ENCODE peak calls at places on chromosomes 6 and 20, in seven cellular contexts. K, M, I, O, X, F and U are unnamed samples.

GRCh38 chr6:100484474-100484873 is 19.8 kb upstream of the SIM1 start:
- DNase-seq in O (no peak), M (no peak), X (no peak), I (no peak), F (no peak), K (no peak), U (no peak)

GRCh38 chr6:72784581-72784980 is 162.7 kb downstream of the KCNQ5 start:
- DNase-seq in X (no peak), M (peak), I (no peak), F (no peak), K (no peak), O (peak), U (no peak)

GRCh38 chr20:2314759-2315439 is 19.1 kb downstream of the TGM3 start:
- DNase-seq in X (no peak), O (peak), M (peak), F (no peak), I (no peak), K (no peak), U (no peak)

GRCh38 chr6:155850408-155850841 is 394.8 kb upstream of the NOX3 start:
- DNase-seq in O (peak), F (no peak), K (no peak), I (no peak), X (no peak), M (peak), U (no peak)

GRCh38 chr20:50116368-50116999 is 3.5 kb upstream of the UBE2V1 start:
- DNase-seq in I (no peak), X (no peak), O (no peak), F (no peak), K (no peak), M (no peak), U (no peak)

GRCh38 chr6:144657691-144658090 is 372.6 kb downstream of the UTRN start:
- DNase-seq in M (peak), K (no peak), F (no peak), O (no peak), I (no peak), X (no peak), U (no peak)

GRCh38 chr20:31597483-31597858 is 7.6 kb upstream of the ID1 start:
- DNase-seq in O (no peak), M (no peak), F (no peak), X (no peak), I (no peak), K (no peak), U (no peak)

GRCh38 chr20:10665027-10665561 is 8.7 kb downstream of the JAG1 start:
- DNase-seq in O (no peak), K (no peak), F (no peak), X (no peak), I (no peak), M (no peak), U (no peak)

GRCh38 chr6:13113956-13114593 is 214.3 kb downstream of the TBC1D7 start:
- DNase-seq in X (no peak), I (no peak), F (no peak), O (no peak), M (peak), K (no peak), U (no peak)

GRCh38 chr20:44800398-44801046 is 9.8 kb downstream of the RIMS4 start:
- DNase-seq in M (no peak), O (no peak), X (no peak), F (no peak), K (no peak), I (peak), U (peak)

GRCh38 chr6:31272431-31272830 is 539 bp upstream of the HLA-C start:
- DNase-seq in K (no peak), O (no peak), I (no peak), X (no peak), F (no peak), M (peak), U (no peak)

GRCh38 chr6:167954151-167954550 is 43.3 kb upstream of the KIF25 start:
- DNase-seq in F (no peak), M (no peak), I (no peak), K (no peak), X (no peak), O (no peak), U (no peak)

GRCh38 chr20:12660918-12661317 is 347.9 kb upstream of the SPTLC3 start:
- DNase-seq in M (no peak), F (no peak), K (no peak), I (peak), X (no peak), O (no peak), U (peak)

GRCh38 chr6:41974281-41974825 is 32.7 kb upstream of the CCND3 start:
- DNase-seq in F (no peak), M (no peak), K (no peak), O (no peak), I (no peak), X (no peak), U (no peak)

GRCh38 chr6:12555267-12555666 is 161.3 kb upstream of the PHACTR1 start:
- DNase-seq in F (no peak), M (peak), I (no peak), K (no peak), X (no peak), O (peak), U (no peak)

GRCh38 chr20:62984666-62985065 is 22.1 kb downstream of the BHLHE23 start:
- DNase-seq in O (no peak), M (no peak), I (no peak), K (no peak), X (no peak), F (no peak), U (no peak)
- TF ChIP-seq CTCF in O (no peak), M (no peak), I (no peak), K (no peak), X (no peak), F (no peak), U (no peak)

GRCh38 chr20:7136886-7137285 is 369.4 kb downstream of the BMP2 start:
- DNase-seq in X (no peak), O (no peak), M (no peak), F (no peak), I (no peak), K (no peak), U (no peak)

DNA sequence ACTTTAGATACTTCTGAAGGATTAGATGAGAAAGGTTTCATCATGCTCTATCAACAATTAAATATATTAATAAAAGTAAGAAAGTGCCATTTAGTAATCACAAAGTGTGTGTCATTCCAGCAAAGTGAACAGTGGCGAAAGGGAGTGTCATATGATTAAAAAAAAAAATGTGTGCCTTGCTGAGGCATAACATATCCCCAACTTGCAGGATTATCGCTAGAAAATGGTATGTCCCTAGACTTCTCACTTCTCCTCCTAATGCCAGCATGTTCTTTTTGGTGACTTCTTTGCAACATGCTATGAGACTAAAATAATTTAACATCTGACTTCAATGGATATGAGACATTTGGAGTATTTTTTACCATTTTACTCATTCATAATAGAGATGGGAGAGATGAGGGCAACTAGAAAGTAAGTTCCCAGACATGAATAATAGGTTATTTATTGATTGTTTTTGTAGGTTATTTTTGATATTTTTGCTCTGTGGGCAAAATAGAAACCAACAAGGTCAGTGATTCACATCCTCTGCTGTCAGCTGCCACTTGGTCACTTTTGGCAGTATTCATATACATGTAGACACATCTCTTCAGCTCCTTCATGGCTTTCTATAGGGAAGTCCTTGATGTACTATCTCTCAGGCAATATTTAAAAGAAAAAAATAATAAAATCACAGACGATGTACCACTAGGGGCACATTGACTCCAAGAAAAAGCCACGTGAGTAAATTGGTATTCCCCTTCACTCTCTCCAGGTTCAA is 370.1 kb downstream of the BMP2 start:
- DNase-seq in I (no peak), X (no peak), K (no peak), O (no peak), M (no peak), F (no peak), U (no peak)
- TF ChIP-seq CTCF in I (no peak), X (no peak), K (no peak), O (no peak), M (no peak), F (no peak), U (no peak)

GRCh38 chr6:16739329-16739801 is 21.9 kb downstream of the ATXN1 start:
- DNase-seq in O (peak), M (no peak), F (no peak), K (no peak), I (peak), X (no peak), U (no peak)

GRCh38 chr6:16736856-16737255 is 24.4 kb downstream of the ATXN1 start:
- DNase-seq in I (peak), F (no peak), O (peak), M (no peak), X (no peak), K (no peak), U (no peak)

GRCh38 chr6:16737389-16737788 is 23.9 kb downstream of the ATXN1 start:
- DNase-seq in F (no peak), X (no peak), O (peak), K (no peak), I (no peak), M (peak), U (no peak)

GRCh38 chr6:16735014-16735413 is 26.2 kb downstream of the ATXN1 start:
- DNase-seq in I (no peak), O (no peak), K (no peak), F (no peak), X (no peak), M (no peak), U (no peak)

DNA sequence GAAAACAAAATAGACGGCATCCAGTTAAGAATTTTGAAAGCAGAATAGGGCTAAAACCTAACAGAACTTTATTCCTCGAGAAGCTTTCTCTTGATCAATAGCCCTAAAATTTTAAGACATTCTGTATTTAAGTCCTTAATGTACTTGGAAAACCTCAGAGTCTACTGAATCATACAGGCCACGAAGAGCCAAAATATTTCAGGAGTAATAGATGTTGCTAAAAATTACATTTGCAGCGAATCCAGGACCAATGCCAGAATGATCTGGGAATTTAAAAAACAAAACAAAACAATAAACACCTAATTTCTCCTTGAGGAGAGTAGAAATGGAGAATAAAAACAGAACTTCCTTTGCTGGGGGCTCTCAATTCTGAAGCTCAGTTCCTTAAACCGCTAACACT is 23.3 kb downstream of the ATXN1 start:
- DNase-seq in I (no peak), K (no peak), X (no peak), O (peak), F (no peak), M (no peak), U (no peak)
- TF ChIP-seq CTCF in I (no peak), K (no peak), X (no peak), O (no peak), F (no peak), M (no peak), U (no peak)

GRCh38 chr20:60642546-60642945 is 609.5 kb upstream of the CDH4 start:
- DNase-seq in F (no peak), O (no peak), I (no peak), X (no peak), M (no peak), K (no peak), U (no peak)

GRCh38 chr20:60637801-60638200 is 614.3 kb upstream of the CDH4 start:
- DNase-seq in M (no peak), O (no peak), I (no peak), K (no peak), X (no peak), F (no peak), U (no peak)

GRCh38 chr20:60636417-60636816 is 615.6 kb upstream of the CDH4 start:
- DNase-seq in K (no peak), O (no peak), M (no peak), I (no peak), X (no peak), F (no peak), U (no peak)

GRCh38 chr20:60638430-60639098 is 613.5 kb upstream of the CDH4 start:
- DNase-seq in M (no peak), O (no peak), F (no peak), I (no peak), X (no peak), K (no peak), U (no peak)

DNA sequence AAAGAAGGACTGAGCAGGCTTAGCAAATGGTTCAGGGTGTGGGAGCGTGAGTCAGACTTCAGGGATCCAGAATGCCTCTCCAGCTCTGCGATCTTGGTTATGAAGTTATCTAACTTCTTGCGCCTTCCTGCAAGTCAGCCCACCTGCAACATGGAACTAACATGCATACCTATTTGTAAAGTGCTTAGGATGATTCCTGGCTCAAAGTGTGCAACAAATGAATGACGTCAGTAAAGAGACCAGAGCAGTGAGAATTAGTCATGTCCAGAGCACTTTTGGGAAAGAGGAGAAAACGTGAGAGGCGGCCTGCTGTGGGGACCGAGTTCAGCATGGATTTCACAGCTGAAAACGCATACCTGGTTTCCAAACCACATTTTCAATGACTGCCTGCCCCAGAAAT is 610.0 kb upstream of the CDH4 start:
- DNase-seq in M (no peak), O (no peak), F (no peak), X (no peak), I (no peak), K (no peak), U (no peak)
- TF ChIP-seq CTCF in M (no peak), O (no peak), F (no peak), X (no peak), I (no peak), K (no peak), U (no peak)